ENCODE peak calls at places on chromosomes 16 and 17, in seven cellular contexts. R, Y, L, D, B, K and V are unnamed samples.

GRCh38 chr17:78588258-78589030 is 11.2 kb upstream of the DNAH17 start:
- DNase-seq in Y (no peak), K (no peak), D (no peak), L (no peak), B (no peak), R (peak; percentile 54), V (no peak)

GRCh38 chr17:7561589-7562207 is at the start of gene SENP3:
- DNase-seq in K (no peak), L (no peak), D (peak; percentile 99), Y (peak; percentile 99), R (peak; percentile 77), B (peak; percentile 90), V (peak; percentile 98)

GRCh38 chr17:56540791-56541190 is 52.7 kb upstream of the NOG start:
- DNase-seq in L (no peak), D (no peak), Y (no peak), K (no peak), B (no peak), R (no peak), V (no peak)

GRCh38 chr16:3087243-3087791 is 11.8 kb downstream of the ZSCAN10 start:
- DNase-seq in Y (no peak), K (no peak), B (peak; percentile 54), R (no peak), L (no peak), D (no peak), V (no peak)

GRCh38 chr17:38742431-38743308 is 5.5 kb downstream of the PCGF2 start:
- DNase-seq in D (no peak), L (no peak), B (no peak), K (no peak), Y (peak; percentile 84), R (peak; percentile 45), V (no peak)

GRCh38 chr16:11629071-11630030 is 38.9 kb upstream of the SNN start:
- DNase-seq in D (no peak), Y (no peak), K (no peak), R (no peak), L (no peak), B (no peak), V (no peak)

GRCh38 chr17:81651692-81652091 is 4.7 kb downstream of the PDE6G start:
- DNase-seq in D (no peak), K (no peak), Y (peak; percentile 89), R (peak; percentile 59), L (no peak), B (no peak), V (no peak)

GRCh38 chr16:9484436-9484835 is 393.0 kb downstream of the HAPSTR1 start:
- DNase-seq in B (no peak), R (no peak), D (no peak), Y (no peak), L (no peak), K (no peak), V (no peak)

GRCh38 chr17:36135465-36135864 is 31.8 kb downstream of the CCL4 start:
- DNase-seq in B (no peak), L (no peak), D (no peak), Y (no peak), R (no peak), K (no peak), V (no peak)

GRCh38 chr17:35709874-35710273 is 21.6 kb upstream of the RASL10B start:
- DNase-seq in R (no peak), B (no peak), Y (no peak), K (no peak), L (no peak), D (no peak), V (no peak)

GRCh38 chr17:1039511-1040215 is 42.7 kb downstream of the TIMM22 start:
- DNase-seq in B (no peak), Y (no peak), R (no peak), L (no peak), D (no peak), K (no peak), V (no peak)

GRCh38 chr17:7932949-7933348 is 943 bp downstream of the CNTROB start:
- DNase-seq in Y (no peak), B (peak; percentile 66), R (peak; percentile 21), L (no peak), D (peak; percentile 52), K (no peak), V (no peak)

GRCh38 chr17:57432507-57433277 is 176.4 kb downstream of the MSI2 start:
- DNase-seq in L (no peak), K (no peak), D (no peak), Y (no peak), R (no peak), B (no peak), V (no peak)

GRCh38 chr17:66950886-66951604 is 13.5 kb upstream of the CACNG4 start:
- DNase-seq in K (no peak), Y (no peak), R (no peak), L (no peak), B (no peak), D (no peak), V (no peak)

GRCh38 chr17:41534899-41535546 is 6.9 kb upstream of the KRT19 start:
- DNase-seq in L (no peak), D (no peak), Y (no peak), B (no peak), R (no peak), K (no peak), V (no peak)

GRCh38 chr17:10224592-10225195 is 26.3 kb upstream of the GAS7 start:
- DNase-seq in D (no peak), R (no peak), K (no peak), B (no peak), L (no peak), Y (no peak), V (no peak)

GRCh38 chr17:68860941-68861340 is 94.3 kb downstream of the ABCA8 start:
- DNase-seq in D (no peak), K (no peak), B (no peak), L (no peak), Y (no peak), R (no peak), V (no peak)

GRCh38 chr16:1556254-1556653 is 22.8 kb downstream of the TMEM204 start:
- DNase-seq in D (no peak), L (no peak), K (no peak), Y (no peak), B (no peak), R (no peak), V (no peak)

GRCh38 chr17:63516910-63517824 is 6.0 kb upstream of the KCNH6 start:
- DNase-seq in L (no peak), K (peak; percentile 19), D (no peak), Y (no peak), R (peak; percentile 29), B (no peak), V (no peak)

GRCh38 chr16:65285128-65286120 is 163.6 kb upstream of the CDH11 start:
- DNase-seq in R (no peak), D (no peak), L (no peak), B (no peak), K (no peak), Y (no peak), V (no peak)

GRCh38 chr16:65294154-65294553 is 172.3 kb upstream of the CDH11 start:
- DNase-seq in B (no peak), Y (no peak), K (no peak), R (no peak), L (no peak), D (no peak), V (no peak)

GRCh38 chr16:65287307-65287706 is 165.4 kb upstream of the CDH11 start:
- DNase-seq in Y (no peak), K (no peak), L (no peak), D (no peak), B (no peak), R (no peak), V (no peak)

GRCh38 chr16:65284583-65284982 is 162.7 kb upstream of the CDH11 start:
- DNase-seq in D (no peak), K (no peak), L (no peak), R (no peak), B (no peak), Y (no peak), V (no peak)

DNA sequence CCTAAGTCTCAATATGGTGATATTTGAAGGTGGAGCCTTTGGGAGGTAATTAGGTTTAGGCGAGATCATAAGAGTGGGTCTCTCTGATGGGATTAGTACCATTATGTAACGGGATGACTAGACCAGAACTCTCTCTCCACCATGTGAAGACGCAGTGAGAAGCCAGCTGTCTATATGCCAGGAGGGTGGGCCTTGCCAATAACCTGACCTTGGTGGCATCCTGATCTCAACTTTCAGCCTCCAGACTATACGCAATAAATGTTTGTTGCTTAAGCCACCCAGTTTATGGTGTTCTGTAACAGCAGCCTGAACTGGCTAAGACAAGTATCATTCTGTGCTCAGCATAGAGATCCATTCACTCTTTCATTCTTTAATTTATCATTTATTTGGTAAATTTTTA is 167.2 kb upstream of the CDH11 start:
- DNase-seq in Y (no peak), D (no peak), B (no peak), L (no peak), R (no peak), K (no peak), V (no peak)
- TF ChIP-seq TAF1 in Y (no peak), D (no peak), B (no peak), L (no peak), R (no peak), K (no peak), V (no peak)

DNA sequence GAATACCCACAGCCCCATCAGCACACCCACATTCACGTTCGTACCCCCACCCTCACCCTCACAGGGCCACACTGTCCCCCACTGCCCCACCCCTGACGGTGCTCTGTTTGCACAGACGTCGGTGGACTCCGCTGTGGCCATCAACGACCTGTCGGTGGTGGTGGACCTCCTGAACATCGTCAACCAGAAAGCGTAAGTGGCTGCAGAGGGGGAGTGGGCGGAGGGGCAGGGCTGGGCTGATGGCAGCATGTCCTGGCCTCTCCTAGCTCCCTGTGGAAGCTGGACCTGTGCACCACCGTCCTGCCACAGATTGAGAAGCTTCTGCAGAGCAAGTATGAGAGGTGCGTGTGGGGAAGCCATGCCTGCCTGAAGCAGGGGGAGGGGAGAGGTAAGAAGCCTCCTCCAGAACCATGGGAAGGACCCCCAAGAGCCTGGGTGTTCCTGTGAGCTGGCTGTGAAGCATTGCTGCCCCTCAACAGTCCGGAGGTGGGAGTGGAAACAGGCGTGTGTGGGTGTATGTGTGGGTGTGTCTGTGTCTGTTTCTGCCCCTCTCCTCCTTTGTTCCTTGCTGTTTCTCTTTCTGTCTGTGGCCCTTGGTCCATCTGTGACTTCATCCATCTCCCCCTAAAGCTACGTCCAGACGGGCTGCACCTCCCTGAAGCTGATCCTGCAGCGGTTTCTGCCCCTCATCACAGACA is 20.3 kb downstream of the KATNB1 start:
- DNase-seq in R (no peak), Y (no peak), D (no peak), B (no peak), L (no peak), K (no peak), V (no peak)
- TF ChIP-seq TAF1 in R (no peak), Y (no peak), D (no peak), B (no peak), L (no peak), K (no peak), V (no peak)

GRCh38 chr16:86082400-86083030 is 183.6 kb downstream of the IRF8 start:
- DNase-seq in R (no peak), Y (no peak), K (no peak), L (no peak), B (no peak), D (no peak), V (no peak)
- TF ChIP-seq TAF1 in R (no peak), Y (no peak), K (no peak), L (no peak), B (no peak), D (no peak), V (no peak)

GRCh38 chr17:20852541-20853370 is 190.1 kb downstream of the USP22 start:
- DNase-seq in R (no peak), L (no peak), B (no peak), K (no peak), D (no peak), Y (peak; percentile 33), V (no peak)
- TF ChIP-seq TAF1 in R (no peak), L (peak; percentile 42), B (no peak), K (no peak), D (no peak), Y (no peak), V (no peak)

GRCh38 chr17:48491527-48492273 is 39.1 kb downstream of the HOXB1 start:
- DNase-seq in D (no peak), Y (no peak), R (no peak), K (no peak), L (no peak), B (no peak), V (no peak)
- TF ChIP-seq TAF1 in D (no peak), Y (no peak), R (no peak), K (no peak), L (no peak), B (no peak), V (no peak)